ENCODE peak calls at places on chromosomes 13 and 19, in ten cellular contexts. N is cardiac muscle cell; O is activated naive CD8-positive, alpha-beta T cell treated with anti-CD3 and anti-CD28 coated beads, Interleukin-2, amount 50 U/mL, for 24 hours; C is stimulated activated CD8-positive, alpha-beta memory T cell treated with anti-CD3 and anti-CD28 coated beads, Interleukin-7, amount 100 ng/mL, for 1 hour; E is A549; Q is activated CD4-positive, CD25-positive, alpha-beta regulatory T cell treated with anti-CD3 and anti-CD28 coated beads, Interleukin-2, amount 50 U/mL, for 16 hours; Y is activated CD4-positive, alpha-beta T cell treated with anti-CD3 and anti-CD28 coated beads, Interleukin-2, amount 50 U/mL, for 1 hour; U is neural progenitor cell; X is DMS153; P is AG10803. B is an unnamed sample.

GRCh38 chr19:36196249-36196648 is 18.2 kb downstream of the ZNF565 start:
- DNase-seq in U (no peak), P (no peak), N (no peak), X (no peak), Q (no peak), C (no peak), E (no peak), Y (no peak), O (no peak), B (no peak)

GRCh38 chr19:7373862-7374261 is 25.1 kb downstream of the ARHGEF18 start:
- DNase-seq in Y (no peak), O (no peak), X (no peak), C (no peak), U (no peak), E (no peak), Q (no peak), N (no peak), P (no peak), B (no peak)

GRCh38 chr13:49457221-49457620 is 13.1 kb downstream of the SETDB2 start:
- DNase-seq in O (no peak), C (no peak), P (peak), X (no peak), N (no peak), Q (no peak), E (no peak), Y (no peak), U (no peak), B (no peak)

GRCh38 chr13:106986687-106987434 is 418.9 kb upstream of the ARGLU1 start:
- DNase-seq in C (no peak), U (no peak), P (peak), O (no peak), X (no peak), Y (no peak), N (no peak), E (no peak), Q (no peak), B (no peak)

GRCh38 chr13:48570225-48570828 is 37.4 kb upstream of the RCBTB2 start:
- DNase-seq in Q (no peak), P (no peak), U (no peak), Y (no peak), O (no peak), X (no peak), C (no peak), N (no peak), E (no peak), B (no peak)

GRCh38 chr13:39023761-39024160 is 14.1 kb downstream of the PROSER1 start:
- DNase-seq in O (no peak), E (no peak), N (no peak), C (no peak), Y (no peak), X (no peak), U (no peak), Q (no peak), P (no peak), B (no peak)

GRCh38 chr19:30065680-30066606 is 123.9 kb downstream of the URI1 start:
- DNase-seq in Q (no peak), O (no peak), E (no peak), Y (no peak), U (no peak), C (no peak), N (no peak), P (no peak), X (no peak), B (no peak)

GRCh38 chr19:23099966-23100365 is 16.9 kb upstream of the ZNF730 start:
- DNase-seq in X (no peak), E (no peak), O (no peak), Q (no peak), Y (no peak), P (no peak), C (no peak), N (no peak), U (no peak), B (no peak)

GRCh38 chr13:112073245-112074138 is 6.5 kb downstream of the SOX1 start:
- DNase-seq in N (peak), U (peak), Q (no peak), Y (no peak), E (no peak), C (no peak), O (no peak), X (no peak), P (no peak), B (no peak)

GRCh38 chr19:46716013-46716671 is 772 bp downstream of the PRKD2 start:
- DNase-seq in N (peak), X (no peak), U (peak), C (no peak), E (peak), Q (no peak), P (no peak), Y (no peak), O (peak), B (peak)

GRCh38 chr19:8682472-8682871 is 16.1 kb downstream of the ACTL9 start:
- DNase-seq in Y (no peak), N (no peak), U (no peak), Q (no peak), X (no peak), P (no peak), C (no peak), O (no peak), E (no peak), B (no peak)

GRCh38 chr13:72648513-72649065 is 78.8 kb downstream of the MZT1 start:
- DNase-seq in C (no peak), X (no peak), E (no peak), U (peak), N (peak), P (no peak), Q (no peak), O (no peak), Y (no peak), B (no peak)

GRCh38 chr19:28627669-28628068 is 585.3 kb downstream of the UQCRFS1 start:
- DNase-seq in N (no peak), P (no peak), O (no peak), Y (no peak), X (no peak), Q (no peak), C (no peak), U (no peak), E (no peak), B (no peak)